ENCODE peak calls at places on chromosomes 5 and 9, in ten cellular contexts. Z is astrocyte, M is left ventricle myocardium inferior, F is prostate gland, E is keratinocyte, H is heart right ventricle, U is K562, D is body of pancreas, O is bronchial epithelial cell, B is left lung. R is an unnamed sample. For H3K27me3, the result is how much of the 10 kb centered on the place peaks cover.

GRCh38 chr5:151469386-151469785 is 22.0 kb downstream of the SLC36A1 start:
- DNase-seq in F (no peak), U (no peak), B (no peak), D (no peak), H (no peak), Z (no peak), M (no peak), E (no peak), O (no peak), R (no peak)

GRCh38 chr9:74953235-74953741 is 576 bp upstream of the C9orf40 start:
- DNase-seq in Z (peak), H (no peak), M (no peak), E (no peak), U (peak), B (no peak), D (no peak), O (no peak), F (no peak), R (no peak)

GRCh38 chr5:81252904-81253303 is 19.8 kb downstream of the CKMT2 start:
- DNase-seq in Z (no peak), M (no peak), D (no peak), B (no peak), O (no peak), H (no peak), E (no peak), U (no peak), F (no peak), R (no peak)

GRCh38 chr9:126722922-126723806 is 81.7 kb upstream of the ZBTB43 start:
- DNase-seq in B (no peak), O (peak), Z (no peak), D (peak), E (no peak), H (peak), U (peak), F (peak), M (peak), R (no peak)

GRCh38 chr9:87787735-87788134 is 61.8 kb downstream of the CTSL start:
- DNase-seq in F (no peak), H (no peak), O (peak), D (no peak), M (no peak), E (no peak), B (no peak), Z (no peak), U (peak), R (no peak)

GRCh38 chr5:57338068-57338848 is 144.4 kb downstream of the ACTBL2 start:
- DNase-seq in U (peak), B (no peak), H (no peak), D (peak), Z (no peak), M (no peak), O (peak), F (no peak), E (no peak), R (no peak)

GRCh38 chr9:133918123-133918813 is 73.9 kb downstream of the VAV2 start:
- DNase-seq in O (no peak), D (no peak), Z (peak), U (no peak), H (no peak), E (no peak), M (no peak), F (no peak), B (no peak), R (no peak)

GRCh38 chr9:125985142-125985997 is 238.2 kb downstream of the PBX3 start:
- DNase-seq in B (no peak), U (no peak), Z (no peak), E (no peak), O (no peak), F (no peak), D (no peak), H (no peak), M (no peak), R (no peak)

GRCh38 chr9:134329886-134330285 is 3.6 kb downstream of the RXRA start:
- DNase-seq in Z (no peak), E (no peak), F (no peak), M (peak), H (peak), O (peak), D (no peak), B (no peak), U (no peak), R (no peak)

GRCh38 chr9:114400219-114400618 is 12.4 kb upstream of the AKNA start:
- DNase-seq in O (peak), E (no peak), Z (no peak), U (no peak), H (no peak), D (no peak), M (no peak), B (no peak), F (no peak), R (no peak)

GRCh38 chr9:133799106-133799505 is 61.0 kb upstream of the SARDH start:
- DNase-seq in Z (no peak), O (no peak), B (no peak), U (no peak), H (no peak), F (no peak), E (no peak), D (no peak), M (no peak), R (no peak)

GRCh38 chr9:14645648-14646047 is 47.6 kb downstream of the ZDHHC21 start:
- DNase-seq in Z (peak), D (no peak), H (no peak), O (peak), F (no peak), E (no peak), M (no peak), B (no peak), U (no peak), R (no peak)

GRCh38 chr9:137694962-137695875 is 76.4 kb downstream of the EHMT1 start:
- DNase-seq in M (peak), H (peak), D (peak), O (peak), E (no peak), Z (no peak), U (peak), B (no peak), F (peak), R (no peak)

GRCh38 chr5:178589180-178590140 is 733 bp downstream of the COL23A1 start:
- DNase-seq in D (peak), H (peak), O (no peak), B (no peak), F (no peak), M (peak), E (no peak), U (peak), Z (peak), R (no peak)

GRCh38 chr9:5851445-5851844 is 18.5 kb upstream of the ERMP1 start:
- DNase-seq in Z (peak), F (no peak), M (no peak), B (no peak), O (peak), H (no peak), U (peak), E (peak), D (peak), R (no peak)

GRCh38 chr5:114447084-114447773 is 85.4 kb downstream of the KCNN2 start:
- DNase-seq in M (no peak), B (no peak), Z (no peak), O (peak), U (no peak), F (no peak), H (no peak), D (no peak), E (no peak), R (no peak)

GRCh38 chr9:104256031-104256709 is 162.1 kb downstream of the SMC2 start:
- DNase-seq in H (no peak), M (no peak), Z (no peak), F (no peak), U (no peak), D (no peak), O (peak), E (no peak), B (no peak), R (no peak)

GRCh38 chr5:54404568-54404967 is 50.9 kb upstream of the HSPB3 start:
- DNase-seq in O (peak), H (no peak), F (peak), M (no peak), B (no peak), U (no peak), Z (peak), D (no peak), E (peak), R (no peak)

GRCh38 chr5:176780951-176781350 is 29.4 kb upstream of the UNC5A start:
- DNase-seq in U (no peak), M (peak), D (peak), O (no peak), H (peak), B (peak), Z (no peak), E (no peak), F (no peak), R (peak)

GRCh38 chr5:151222769-151223446 is 984 bp downstream of the CCDC69 start:
- DNase-seq in F (peak), E (no peak), B (peak), Z (no peak), M (peak), D (peak), H (peak), O (peak), U (peak), R (no peak)

GRCh38 chr5:38259062-38259857 is 901 bp downstream of the EGFLAM start:
- DNase-seq in F (no peak), Z (no peak), D (no peak), H (no peak), U (no peak), O (no peak), E (no peak), M (no peak), B (no peak), R (no peak)

GRCh38 chr5:80243567-80243966 is 12.3 kb downstream of the SERINC5 start:
- DNase-seq in Z (no peak), D (no peak), O (no peak), B (no peak), U (no peak), F (no peak), M (no peak), E (no peak), H (no peak), R (no peak)

GRCh38 chr5:154078305-154078704 is 39.5 kb downstream of the MFAP3 start:
- DNase-seq in F (no peak), B (no peak), O (no peak), M (no peak), Z (no peak), E (no peak), H (no peak), U (no peak), D (no peak), R (no peak)

GRCh38 chr9:129773262-129774048 is 20.6 kb upstream of the PTGES start:
- DNase-seq in H (no peak), E (peak), M (no peak), B (peak), O (peak), U (no peak), D (peak), F (no peak), Z (peak), R (peak)

GRCh38 chr5:103178167-103178566 is 58.1 kb downstream of the PPIP5K2 start:
- DNase-seq in Z (no peak), U (no peak), O (no peak), B (no peak), E (no peak), H (no peak), F (no peak), D (no peak), M (no peak), R (no peak)

GRCh38 chr5:57133574-57133973 is 40.3 kb upstream of the GPBP1 start:
- DNase-seq in U (no peak), E (no peak), B (no peak), F (no peak), H (no peak), Z (no peak), M (no peak), D (no peak), O (no peak), R (no peak)

GRCh38 chr9:12723409-12724028 is 30.3 kb downstream of the TYRP1 start:
- DNase-seq in U (no peak), E (no peak), F (no peak), H (no peak), D (no peak), B (no peak), M (no peak), O (peak), Z (no peak), R (no peak)

DNA sequence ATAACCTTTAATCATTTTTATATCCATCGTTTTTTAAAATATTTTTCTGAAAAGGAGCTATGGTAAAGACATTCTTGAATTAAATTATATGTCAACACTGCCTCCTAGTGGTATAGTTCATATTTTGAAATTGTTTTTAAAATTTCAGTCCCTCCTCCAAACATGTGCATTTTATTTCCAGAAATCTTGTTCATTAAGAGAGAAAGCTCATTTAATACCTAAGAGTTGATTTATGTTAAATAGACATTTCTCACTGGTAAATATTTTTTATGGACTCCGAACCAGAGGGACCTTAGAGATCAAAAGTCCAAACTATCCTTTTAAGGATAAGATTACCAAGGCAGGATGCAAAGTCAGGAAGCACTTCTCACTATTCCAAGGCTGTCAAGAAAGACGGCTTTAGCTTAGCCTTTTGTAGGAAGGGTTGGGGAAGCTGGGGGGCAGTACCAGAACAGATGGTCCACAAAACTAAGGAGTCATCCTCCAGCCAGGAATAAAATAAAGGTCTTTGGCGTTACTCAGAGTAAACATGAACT is 21.6 kb downstream of the BHMT start:
- DNase-seq in F (no peak), O (peak), E (no peak), M (no peak), D (no peak), B (no peak), U (peak), Z (peak), H (no peak), R (no peak)
- TF ChIP-seq CTCF in F (peak), O (no peak), E (no peak), M (peak), D (peak), B (peak), U (no peak), Z (peak), H (peak), R (peak)

DNA sequence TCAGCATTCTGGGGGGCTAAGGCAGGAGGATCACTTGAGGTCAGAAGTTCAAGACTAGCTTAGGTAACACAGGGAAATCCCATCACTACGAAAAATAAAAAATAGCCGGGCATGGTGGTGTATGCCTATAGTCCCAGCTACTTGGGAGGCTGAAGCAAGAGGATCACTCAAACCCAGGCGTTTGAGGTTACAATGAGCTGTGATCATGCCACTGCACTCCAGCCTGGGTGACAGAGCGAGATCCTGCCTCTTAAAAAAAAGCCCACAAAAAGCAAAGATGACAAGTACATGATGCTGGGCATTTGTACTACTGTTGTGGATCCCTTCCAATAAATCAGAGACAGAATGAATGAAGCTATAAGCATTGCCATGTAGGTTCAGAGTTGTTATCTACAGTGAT is 320.1 kb upstream of the PANK3 start:
- DNase-seq in U (no peak), E (no peak), O (no peak), B (no peak), M (no peak), Z (no peak), H (no peak), D (no peak), F (no peak), R (no peak)
- H3K27me3 ChIP-seq in U (under half), E (under half), O (under half), B (under half), M (under half), Z (under half), H (under half), D (under half), F (under half), R (under half)

GRCh38 chr5:43997647-43998251 is 391.5 kb downstream of the FGF10 start:
- DNase-seq in E (no peak), F (no peak), B (no peak), O (no peak), D (peak), U (no peak), M (no peak), H (no peak), Z (no peak), R (no peak)

GRCh38 chr5:43996221-43996620 is 393.0 kb downstream of the FGF10 start:
- DNase-seq in B (no peak), F (no peak), M (no peak), U (no peak), Z (no peak), O (no peak), E (no peak), H (no peak), D (no peak), R (no peak)

GRCh38 chr5:43993634-43994395 is 390.8 kb downstream of the NNT start:
- DNase-seq in Z (no peak), D (peak), E (no peak), O (no peak), H (no peak), U (no peak), F (no peak), B (no peak), M (no peak), R (no peak)
- TF ChIP-seq CTCF in Z (no peak), D (no peak), E (no peak), O (no peak), H (no peak), U (no peak), F (no peak), B (no peak), M (no peak), R (no peak)

DNA sequence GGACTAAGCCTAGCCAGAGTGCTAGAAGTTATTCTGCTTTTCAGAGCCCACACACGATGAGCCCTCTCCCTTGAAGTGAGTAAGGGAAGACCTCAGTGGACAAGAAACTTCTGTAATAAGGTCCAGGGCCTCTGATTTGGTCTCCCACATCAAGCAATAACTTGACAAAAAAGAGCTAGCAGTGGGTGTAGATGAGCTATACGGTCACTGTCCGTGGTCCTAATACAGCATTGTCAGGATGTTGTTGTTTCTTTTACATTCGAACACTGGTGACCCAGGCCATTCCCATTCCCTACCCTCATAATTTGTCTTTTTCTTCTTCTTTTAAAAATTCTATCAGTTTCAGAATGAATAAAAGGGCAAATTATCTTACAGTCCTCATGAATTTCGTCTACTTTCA is 5.2 kb downstream of the PCSK1 start:
- DNase-seq in O (no peak), D (no peak), U (no peak), Z (peak), M (no peak), E (no peak), F (no peak), H (no peak), B (no peak), R (no peak)
- H3K27me3 ChIP-seq in O (under half), D (under half), U (under half), Z (under half), M (under half), E (under half), F (under half), H (under half), B (under half), R (under half)

GRCh38 chr9:73199886-73200285 is 48.2 kb downstream of the ANXA1 start:
- DNase-seq in M (no peak), H (no peak), B (no peak), D (no peak), E (no peak), U (peak), F (peak), O (peak), Z (no peak), R (no peak)
- TF ChIP-seq CTCF in M (no peak), H (no peak), B (no peak), D (no peak), E (peak), U (peak), F (peak), O (peak), Z (peak), R (no peak)

GRCh38 chr5:170697031-170697430 is 86.5 kb upstream of the GABRP start:
- DNase-seq in Z (no peak), U (no peak), D (no peak), M (no peak), H (no peak), B (no peak), F (no peak), E (no peak), O (no peak), R (no peak)
- H3K27me3 ChIP-seq in Z (under half), U (under half), D (under half), M (under half), H (under half), B (half or more), F (under half), E (under half), O (under half), R (under half)

GRCh38 chr5:40716590-40716989 is 36.9 kb downstream of the PTGER4 start:
- DNase-seq in M (no peak), H (no peak), O (no peak), F (no peak), Z (no peak), U (no peak), D (no peak), B (no peak), E (no peak), R (no peak)

GRCh38 chr5:40717281-40717680 is 37.6 kb downstream of the PTGER4 start:
- DNase-seq in F (no peak), B (no peak), U (no peak), O (no peak), Z (peak), H (no peak), E (no peak), D (no peak), M (no peak), R (no peak)

GRCh38 chr5:40720071-40720470 is 35.7 kb downstream of the TTC33 start:
- DNase-seq in H (no peak), B (no peak), F (no peak), E (no peak), D (no peak), O (no peak), Z (no peak), M (no peak), U (no peak), R (no peak)

DNA sequence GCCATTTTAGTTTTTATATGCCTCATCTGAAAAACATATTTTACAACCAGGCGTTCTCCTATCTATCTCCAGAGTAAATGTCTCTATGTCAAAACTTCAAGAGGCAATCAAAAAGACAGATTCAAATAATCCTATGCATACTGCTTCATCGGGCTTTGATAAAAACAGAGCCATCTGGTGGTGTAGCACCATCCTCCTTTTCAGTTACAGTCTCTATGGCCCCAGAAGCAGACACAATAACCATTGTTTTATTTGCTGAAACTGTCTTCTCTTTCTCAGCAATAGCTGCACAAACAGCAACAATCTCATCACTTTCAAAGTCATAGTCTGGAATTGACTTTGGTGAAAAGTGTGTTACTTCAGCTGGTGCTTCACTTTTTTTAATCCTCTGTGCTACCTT is 36.3 kb downstream of the PTGER4 start:
- DNase-seq in O (peak), H (no peak), U (no peak), Z (no peak), F (no peak), M (no peak), D (no peak), B (no peak), E (no peak), R (no peak)
- TF ChIP-seq CTCF in O (peak), H (peak), U (no peak), Z (peak), F (no peak), M (no peak), D (no peak), B (no peak), E (peak), R (no peak)

GRCh38 chr5:93578813-93579560 is 2.0 kb downstream of the NR2F1-AS1 start:
- DNase-seq in F (no peak), Z (peak), O (no peak), D (peak), M (no peak), H (peak), E (no peak), U (no peak), B (no peak), R (no peak)
- H3K27me3 ChIP-seq in F (under half), Z (under half), O (under half), D (under half), M (half or more), H (half or more), E (half or more), U (under half), B (half or more), R (under half)

GRCh38 chr5:66843065-66843464 is 246.9 kb downstream of the MAST4 start:
- DNase-seq in H (no peak), B (no peak), M (no peak), O (no peak), E (no peak), U (no peak), D (no peak), F (no peak), Z (no peak), R (no peak)
- TF ChIP-seq CTCF in H (no peak), B (no peak), M (no peak), O (no peak), E (no peak), U (no peak), D (no peak), F (no peak), Z (no peak), R (no peak)

DNA sequence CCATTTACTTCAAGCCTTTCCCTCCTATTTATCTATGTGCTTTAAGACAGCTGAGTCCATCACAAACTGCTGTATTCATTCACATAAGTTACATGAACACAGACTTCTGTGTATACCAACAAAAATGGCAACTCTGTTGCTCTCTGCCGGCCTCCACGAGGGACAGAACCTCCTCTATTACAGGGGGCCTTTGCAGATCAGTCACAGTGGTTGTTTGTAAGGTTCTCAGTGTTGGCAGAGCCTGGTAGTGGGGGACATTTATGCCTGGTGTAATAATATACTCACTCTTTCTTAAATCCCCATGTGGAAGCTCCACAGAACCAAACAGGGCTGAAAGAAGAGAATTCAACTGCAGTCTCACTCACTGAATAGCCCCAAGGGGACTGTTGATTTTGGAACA is 76.5 kb downstream of the SLC1A1 start:
- DNase-seq in F (no peak), O (no peak), H (no peak), M (no peak), E (no peak), D (no peak), U (no peak), Z (no peak), B (no peak), R (no peak)
- H3K27me3 ChIP-seq in F (under half), O (under half), H (under half), M (under half), E (under half), D (under half), U (under half), Z (under half), B (under half), R (under half)

R was measured in breast epithelium.